ENCODE peak calls at places on chromosomes 2 and 18, in four cellular contexts. A, Z, T and R are unnamed samples.

GRCh38 chr2:240719676-240720545 is 28.2 kb downstream of the AQP12A start:
- DNase-seq in A (no peak), Z (no peak), T (no peak), R (no peak)

GRCh38 chr2:182717451-182718215 is 1.6 kb downstream of the DNAJC10 start:
- DNase-seq in A (no peak), Z (no peak), T (no peak), R (no peak)

GRCh38 chr2:235240574-235240973 is 253.3 kb upstream of the AGAP1 start:
- DNase-seq in A (no peak), Z (no peak), T (no peak), R (no peak)

GRCh38 chr2:216339456-216340279 is 32.6 kb downstream of the MARCHF4 start:
- DNase-seq in A (peak; percentile 73), Z (peak; percentile 36), T (no peak), R (peak; percentile 23)

GRCh38 chr2:163733301-163733938 is 2.4 kb downstream of the FIGN start:
- DNase-seq in A (no peak), Z (no peak), T (no peak), R (peak; percentile 10)

GRCh38 chr2:20015482-20016083 is 3.1 kb upstream of the MATN3 start:
- DNase-seq in A (peak; percentile 19), Z (no peak), T (peak; percentile 41), R (peak; percentile 20)

GRCh38 chr2:47569658-47570398 is 166.9 kb downstream of the MSH2 start:
- DNase-seq in A (no peak), Z (peak; percentile 50), T (no peak), R (peak; percentile 5)

GRCh38 chr2:28247747-28248146 is 144.9 kb upstream of the FOSL2 start:
- DNase-seq in A (no peak), Z (no peak), T (no peak), R (no peak)

GRCh38 chr2:88416016-88416663 is 36.4 kb downstream of the FOXI3 start:
- DNase-seq in A (no peak), Z (no peak), T (no peak), R (no peak)

GRCh38 chr2:177282101-177282573 is 17.6 kb upstream of the NFE2L2 start:
- DNase-seq in A (peak; percentile 77), Z (no peak), T (no peak), R (no peak)

GRCh38 chr2:102313950-102314349 is 2.6 kb downstream of the IL1RL1 start:
- DNase-seq in A (no peak), Z (no peak), T (no peak), R (no peak)

GRCh38 chr18:11322716-11323115 is 173.3 kb upstream of the PIEZO2 start:
- DNase-seq in A (no peak), Z (no peak), T (no peak), R (no peak)